ENCODE peak calls at places on chromosome 14, in eight cellular contexts. One of them, this sample, is unnamed.

GRCh38 chr14:24355009-24355408 is 13.0 kb upstream of the NFATC4 start:
- DNase-seq in lung: no peak
- DNase-seq in WERI-Rb-1: no peak
- DNase-seq in body of pancreas: no peak
- DNase-seq in heart left ventricle: no peak
- DNase-seq in brain microvascular endothelial cell: no peak
- DNase-seq in A549: no peak
- DNase-seq in H9: no peak
- DNase-seq in this sample: no peak

GRCh38 chr14:92513966-92514843 is 624 bp downstream of the RIN3 start:
- DNase-seq in WERI-Rb-1: no peak
- DNase-seq in heart left ventricle: no peak
- DNase-seq in body of pancreas: no peak
- DNase-seq in H9: peak
- DNase-seq in brain microvascular endothelial cell: no peak
- DNase-seq in lung: no peak
- DNase-seq in A549: peak
- DNase-seq in this sample: peak

GRCh38 chr14:22829661-22830328 is at the start of gene MRPL52:
- DNase-seq in body of pancreas: peak
- DNase-seq in A549: peak
- DNase-seq in H9: peak
- DNase-seq in heart left ventricle: peak
- DNase-seq in WERI-Rb-1: peak
- DNase-seq in brain microvascular endothelial cell: peak
- DNase-seq in lung: peak
- DNase-seq in this sample: peak

GRCh38 chr14:78721756-78722455 is 551.7 kb downstream of the NRXN3 start:
- DNase-seq in brain microvascular endothelial cell: no peak
- DNase-seq in heart left ventricle: no peak
- DNase-seq in body of pancreas: no peak
- DNase-seq in A549: no peak
- DNase-seq in WERI-Rb-1: peak
- DNase-seq in H9: no peak
- DNase-seq in lung: no peak
- DNase-seq in this sample: no peak

GRCh38 chr14:36538051-36538450 is 18.0 kb upstream of the NKX2-1 start:
- DNase-seq in WERI-Rb-1: no peak
- DNase-seq in body of pancreas: no peak
- DNase-seq in lung: no peak
- DNase-seq in A549: no peak
- DNase-seq in heart left ventricle: no peak
- DNase-seq in H9: no peak
- DNase-seq in brain microvascular endothelial cell: no peak
- DNase-seq in this sample: no peak

GRCh38 chr14:51609251-51609986 is 42.3 kb upstream of the FRMD6 start:
- DNase-seq in H9: no peak
- DNase-seq in A549: no peak
- DNase-seq in WERI-Rb-1: no peak
- DNase-seq in lung: no peak
- DNase-seq in brain microvascular endothelial cell: no peak
- DNase-seq in heart left ventricle: no peak
- DNase-seq in body of pancreas: no peak
- DNase-seq in this sample: no peak

GRCh38 chr14:91399868-91400640 is 17.6 kb downstream of the CCDC88C start:
- DNase-seq in brain microvascular endothelial cell: no peak
- DNase-seq in heart left ventricle: no peak
- DNase-seq in WERI-Rb-1: no peak
- DNase-seq in body of pancreas: peak
- DNase-seq in A549: no peak
- DNase-seq in H9: peak
- DNase-seq in lung: no peak
- DNase-seq in this sample: no peak

GRCh38 chr14:82394916-82395315 is 861.3 kb upstream of the SEL1L start:
- DNase-seq in brain microvascular endothelial cell: no peak
- DNase-seq in WERI-Rb-1: no peak
- DNase-seq in A549: no peak
- DNase-seq in lung: no peak
- DNase-seq in H9: no peak
- DNase-seq in heart left ventricle: no peak
- DNase-seq in body of pancreas: no peak
- DNase-seq in this sample: no peak

GRCh38 chr14:49549881-49550280 is 36.3 kb downstream of the RPS29 start:
- DNase-seq in brain microvascular endothelial cell: peak
- DNase-seq in lung: no peak
- DNase-seq in heart left ventricle: no peak
- DNase-seq in A549: no peak
- DNase-seq in WERI-Rb-1: peak
- DNase-seq in body of pancreas: no peak
- DNase-seq in H9: peak
- DNase-seq in this sample: no peak

GRCh38 chr14:106518054-106518943 is 991.9 kb downstream of the TMEM121 start:
- DNase-seq in A549: no peak
- DNase-seq in WERI-Rb-1: peak
- DNase-seq in body of pancreas: peak
- DNase-seq in H9: no peak
- DNase-seq in heart left ventricle: no peak
- DNase-seq in lung: peak
- DNase-seq in brain microvascular endothelial cell: no peak
- DNase-seq in this sample: peak

GRCh38 chr14:101235042-101235871 is 326.0 kb upstream of the DIO3 start:
- DNase-seq in H9: peak
- DNase-seq in brain microvascular endothelial cell: peak
- DNase-seq in lung: peak
- DNase-seq in WERI-Rb-1: peak
- DNase-seq in body of pancreas: peak
- DNase-seq in A549: peak
- DNase-seq in heart left ventricle: peak
- DNase-seq in this sample: peak

GRCh38 chr14:91405241-91405721 is 12.3 kb downstream of the CCDC88C start:
- DNase-seq in A549: no peak
- DNase-seq in brain microvascular endothelial cell: no peak
- DNase-seq in lung: no peak
- DNase-seq in body of pancreas: peak
- DNase-seq in WERI-Rb-1: no peak
- DNase-seq in H9: no peak
- DNase-seq in heart left ventricle: no peak
- DNase-seq in this sample: no peak

GRCh38 chr14:104523546-104523935 is 56.0 kb upstream of the C14orf180 start:
- DNase-seq in A549: no peak
- DNase-seq in H9: peak
- DNase-seq in lung: no peak
- DNase-seq in WERI-Rb-1: no peak
- DNase-seq in heart left ventricle: no peak
- DNase-seq in body of pancreas: no peak
- DNase-seq in brain microvascular endothelial cell: no peak
- DNase-seq in this sample: no peak

GRCh38 chr14:24053548-24054323 is 1.9 kb downstream of the CARMIL3 start:
- DNase-seq in heart left ventricle: no peak
- DNase-seq in WERI-Rb-1: peak
- DNase-seq in A549: no peak
- DNase-seq in lung: no peak
- DNase-seq in H9: no peak
- DNase-seq in body of pancreas: no peak
- DNase-seq in brain microvascular endothelial cell: no peak
- DNase-seq in this sample: no peak

GRCh38 chr14:79661762-79662161 is 549.5 kb downstream of the DIO2 start:
- DNase-seq in brain microvascular endothelial cell: peak
- DNase-seq in lung: no peak
- DNase-seq in H9: no peak
- DNase-seq in WERI-Rb-1: no peak
- DNase-seq in A549: no peak
- DNase-seq in body of pancreas: peak
- DNase-seq in heart left ventricle: no peak
- DNase-seq in this sample: no peak

GRCh38 chr14:64721391-64721791 is 17.2 kb downstream of the PLEKHG3 start:
- DNase-seq in lung: no peak
- DNase-seq in WERI-Rb-1: no peak
- DNase-seq in brain microvascular endothelial cell: no peak
- DNase-seq in heart left ventricle: peak
- DNase-seq in H9: no peak
- DNase-seq in body of pancreas: peak
- DNase-seq in A549: no peak
- DNase-seq in this sample: no peak

GRCh38 chr14:50083467-50084337 is 32.7 kb downstream of the VCPKMT start:
- DNase-seq in A549: no peak
- DNase-seq in heart left ventricle: no peak
- DNase-seq in brain microvascular endothelial cell: no peak
- DNase-seq in WERI-Rb-1: no peak
- DNase-seq in lung: no peak
- DNase-seq in H9: no peak
- DNase-seq in body of pancreas: no peak
- DNase-seq in this sample: no peak

GRCh38 chr14:21024668-21025373 is at the start of gene NDRG2:
- DNase-seq in brain microvascular endothelial cell: no peak
- DNase-seq in heart left ventricle: peak
- DNase-seq in body of pancreas: peak
- DNase-seq in A549: peak
- DNase-seq in WERI-Rb-1: peak
- DNase-seq in H9: peak
- DNase-seq in lung: peak
- DNase-seq in this sample: peak

GRCh38 chr14:52703225-52703624 is 3.8 kb upstream of the PSMC6 start:
- DNase-seq in brain microvascular endothelial cell: peak
- DNase-seq in lung: peak
- DNase-seq in H9: no peak
- DNase-seq in body of pancreas: peak
- DNase-seq in heart left ventricle: no peak
- DNase-seq in WERI-Rb-1: no peak
- DNase-seq in A549: no peak
- DNase-seq in this sample: peak

GRCh38 chr14:52917732-52918131 is 33.1 kb downstream of the FERMT2 start:
- DNase-seq in H9: no peak
- DNase-seq in brain microvascular endothelial cell: peak
- DNase-seq in A549: no peak
- DNase-seq in lung: no peak
- DNase-seq in heart left ventricle: no peak
- DNase-seq in WERI-Rb-1: no peak
- DNase-seq in body of pancreas: no peak
- DNase-seq in this sample: no peak

GRCh38 chr14:61475316-61475715 is 153.9 kb downstream of the PRKCH start:
- DNase-seq in body of pancreas: peak
- DNase-seq in heart left ventricle: no peak
- DNase-seq in lung: no peak
- DNase-seq in WERI-Rb-1: no peak
- DNase-seq in brain microvascular endothelial cell: peak
- DNase-seq in H9: no peak
- DNase-seq in A549: peak
- DNase-seq in this sample: no peak
- H3K27ac ChIP-seq in body of pancreas: no peak
- H3K27ac ChIP-seq in heart left ventricle: peak
- H3K27ac ChIP-seq in lung: no peak
- H3K27ac ChIP-seq in WERI-Rb-1: no peak
- H3K27ac ChIP-seq in brain microvascular endothelial cell: peak
- H3K27ac ChIP-seq in H9: no peak
- H3K27ac ChIP-seq in A549: peak
- H3K27ac ChIP-seq in this sample: no peak

GRCh38 chr14:85483037-85483436 is 46.9 kb upstream of the FLRT2 start:
- DNase-seq in heart left ventricle: no peak
- DNase-seq in brain microvascular endothelial cell: no peak
- DNase-seq in H9: no peak
- DNase-seq in A549: no peak
- DNase-seq in WERI-Rb-1: no peak
- DNase-seq in lung: no peak
- DNase-seq in body of pancreas: peak
- DNase-seq in this sample: no peak

GRCh38 chr14:85481471-85481870 is 48.5 kb upstream of the FLRT2 start:
- DNase-seq in H9: no peak
- DNase-seq in heart left ventricle: no peak
- DNase-seq in A549: no peak
- DNase-seq in body of pancreas: no peak
- DNase-seq in WERI-Rb-1: no peak
- DNase-seq in lung: no peak
- DNase-seq in brain microvascular endothelial cell: no peak
- DNase-seq in this sample: no peak

GRCh38 chr14:85483652-85484051 is 46.3 kb upstream of the FLRT2 start:
- DNase-seq in WERI-Rb-1: no peak
- DNase-seq in H9: no peak
- DNase-seq in body of pancreas: no peak
- DNase-seq in heart left ventricle: no peak
- DNase-seq in brain microvascular endothelial cell: no peak
- DNase-seq in A549: no peak
- DNase-seq in lung: no peak
- DNase-seq in this sample: no peak

GRCh38 chr14:85482549-85482948 is 47.4 kb upstream of the FLRT2 start:
- DNase-seq in H9: no peak
- DNase-seq in body of pancreas: peak
- DNase-seq in brain microvascular endothelial cell: no peak
- DNase-seq in WERI-Rb-1: no peak
- DNase-seq in heart left ventricle: no peak
- DNase-seq in lung: no peak
- DNase-seq in A549: no peak
- DNase-seq in this sample: no peak

DNA sequence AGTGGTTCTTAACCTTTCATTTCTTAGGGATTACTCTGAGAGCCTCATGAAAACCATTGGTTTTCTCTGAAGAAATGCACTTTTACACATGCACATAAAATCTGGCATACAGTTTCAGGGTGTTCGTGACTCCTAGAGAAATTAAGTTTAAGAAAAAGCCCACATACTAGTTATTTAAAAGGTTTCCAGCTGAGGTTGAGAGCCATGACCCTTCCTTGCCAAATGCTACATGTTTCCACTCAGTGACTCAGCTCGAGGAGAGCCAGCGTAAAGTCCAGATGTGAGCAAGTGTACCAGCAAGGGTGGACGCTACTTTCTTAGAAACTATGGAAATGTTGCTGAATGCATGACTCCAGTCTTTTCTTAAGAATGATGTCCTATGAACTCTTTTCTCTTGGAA is 42.7 kb upstream of the FLRT2 start:
- DNase-seq in WERI-Rb-1: no peak
- DNase-seq in heart left ventricle: no peak
- DNase-seq in lung: no peak
- DNase-seq in body of pancreas: no peak
- DNase-seq in H9: no peak
- DNase-seq in A549: no peak
- DNase-seq in brain microvascular endothelial cell: no peak
- DNase-seq in this sample: no peak
- H3K27ac ChIP-seq in WERI-Rb-1: no peak
- H3K27ac ChIP-seq in heart left ventricle: no peak
- H3K27ac ChIP-seq in lung: no peak
- H3K27ac ChIP-seq in body of pancreas: no peak
- H3K27ac ChIP-seq in H9: no peak
- H3K27ac ChIP-seq in A549: no peak
- H3K27ac ChIP-seq in brain microvascular endothelial cell: no peak
- H3K27ac ChIP-seq in this sample: no peak

GRCh38 chr14:61602733-61603077 is 92.6 kb upstream of the HIF1A start:
- DNase-seq in brain microvascular endothelial cell: no peak
- DNase-seq in WERI-Rb-1: peak
- DNase-seq in lung: no peak
- DNase-seq in H9: no peak
- DNase-seq in body of pancreas: no peak
- DNase-seq in heart left ventricle: no peak
- DNase-seq in A549: no peak
- DNase-seq in this sample: no peak
- H3K27ac ChIP-seq in brain microvascular endothelial cell: no peak
- H3K27ac ChIP-seq in WERI-Rb-1: no peak
- H3K27ac ChIP-seq in lung: no peak
- H3K27ac ChIP-seq in H9: no peak
- H3K27ac ChIP-seq in body of pancreas: no peak
- H3K27ac ChIP-seq in heart left ventricle: no peak
- H3K27ac ChIP-seq in A549: peak
- H3K27ac ChIP-seq in this sample: no peak

GRCh38 chr14:95320076-95320895 is 578 bp upstream of the CLMN start:
- DNase-seq in H9: peak
- DNase-seq in brain microvascular endothelial cell: no peak
- DNase-seq in lung: no peak
- DNase-seq in A549: no peak
- DNase-seq in heart left ventricle: peak
- DNase-seq in body of pancreas: no peak
- DNase-seq in WERI-Rb-1: peak
- DNase-seq in this sample: no peak
- H3K27ac ChIP-seq in H9: no peak
- H3K27ac ChIP-seq in brain microvascular endothelial cell: no peak
- H3K27ac ChIP-seq in lung: peak
- H3K27ac ChIP-seq in A549: peak
- H3K27ac ChIP-seq in heart left ventricle: peak
- H3K27ac ChIP-seq in body of pancreas: peak
- H3K27ac ChIP-seq in WERI-Rb-1: peak
- H3K27ac ChIP-seq in this sample: no peak

This sample was measured in adrenal gland.